ENCODE peak calls at places on chromosomes 12 and 14, in four cellular contexts. One of them, this sample, is unnamed.

GRCh38 chr12:53097564-53098353 is at the start of gene IGFBP6:
- DNase-seq in HEK293T: peak
- DNase-seq in K562: peak
- DNase-seq in GM12878: no peak
- DNase-seq in this sample: no peak

GRCh38 chr14:81767266-81767987 is 233.8 kb upstream of the SEL1L start:
- DNase-seq in K562: no peak
- DNase-seq in HEK293T: no peak
- DNase-seq in GM12878: no peak
- DNase-seq in this sample: no peak

GRCh38 chr12:32025906-32026305 is 66.7 kb downstream of the RESF1 start:
- DNase-seq in K562: no peak
- DNase-seq in HEK293T: no peak
- DNase-seq in GM12878: peak
- DNase-seq in this sample: no peak

GRCh38 chr14:69951935-69952334 is 72.7 kb downstream of the SMOC1 start:
- DNase-seq in HEK293T: no peak
- DNase-seq in K562: no peak
- DNase-seq in GM12878: no peak
- DNase-seq in this sample: no peak

GRCh38 chr14:55180434-55180833 is 11.0 kb downstream of the DLGAP5 start:
- DNase-seq in GM12878: peak
- DNase-seq in K562: no peak
- DNase-seq in HEK293T: no peak
- DNase-seq in this sample: no peak

GRCh38 chr12:104215638-104216297 is at the start of gene TXNRD1:
- DNase-seq in GM12878: peak
- DNase-seq in HEK293T: no peak
- DNase-seq in K562: peak
- DNase-seq in this sample: peak

GRCh38 chr14:79011091-79011919 is 841.1 kb downstream of the NRXN3 start:
- DNase-seq in HEK293T: peak
- DNase-seq in GM12878: no peak
- DNase-seq in K562: peak
- DNase-seq in this sample: peak

GRCh38 chr14:92258934-92259333 is 64.0 kb upstream of the SLC24A4 start:
- DNase-seq in K562: peak
- DNase-seq in GM12878: peak
- DNase-seq in HEK293T: no peak
- DNase-seq in this sample: no peak

GRCh38 chr12:124601699-124602098 is 34.3 kb upstream of the NCOR2 start:
- DNase-seq in GM12878: no peak
- DNase-seq in HEK293T: no peak
- DNase-seq in K562: no peak
- DNase-seq in this sample: no peak

GRCh38 chr14:26984318-26985177 is 386.7 kb upstream of the NOVA1 start:
- DNase-seq in HEK293T: peak
- DNase-seq in GM12878: no peak
- DNase-seq in K562: peak
- DNase-seq in this sample: peak

GRCh38 chr12:10189653-10190052 is 10.8 kb downstream of the TMEM52B start:
- DNase-seq in GM12878: no peak
- DNase-seq in K562: no peak
- DNase-seq in HEK293T: no peak
- DNase-seq in this sample: no peak

GRCh38 chr12:122721057-122721545 is 4.5 kb upstream of the HCAR3 start:
- DNase-seq in HEK293T: no peak
- DNase-seq in GM12878: peak
- DNase-seq in K562: no peak
- DNase-seq in this sample: peak

GRCh38 chr12:1594045-1594294 is 411 bp downstream of the FBXL14 start:
- DNase-seq in GM12878: no peak
- DNase-seq in HEK293T: peak
- DNase-seq in K562: no peak
- DNase-seq in this sample: no peak

GRCh38 chr12:126355346-126355745 is 1290.1 kb downstream of the AACS start:
- DNase-seq in K562: no peak
- DNase-seq in GM12878: no peak
- DNase-seq in HEK293T: no peak
- DNase-seq in this sample: no peak

GRCh38 chr14:89952581-89952980 is 1.9 kb downstream of the EFCAB11 start:
- DNase-seq in K562: no peak
- DNase-seq in GM12878: no peak
- DNase-seq in HEK293T: no peak
- DNase-seq in this sample: no peak

GRCh38 chr12:1908758-1909157 is 9.7 kb downstream of the CACNA2D4 start:
- DNase-seq in K562: no peak
- DNase-seq in HEK293T: peak
- DNase-seq in GM12878: no peak
- DNase-seq in this sample: no peak

GRCh38 chr12:71315328-71315960 is 124.2 kb upstream of the LGR5 start:
- DNase-seq in K562: no peak
- DNase-seq in GM12878: no peak
- DNase-seq in HEK293T: no peak
- DNase-seq in this sample: no peak

GRCh38 chr14:93132472-93133065 is 16.8 kb upstream of the ITPK1 start:
- DNase-seq in K562: peak
- DNase-seq in GM12878: no peak
- DNase-seq in HEK293T: peak
- DNase-seq in this sample: peak

GRCh38 chr12:105617141-105617540 is 286.6 kb downstream of the C12orf75 start:
- DNase-seq in GM12878: no peak
- DNase-seq in HEK293T: no peak
- DNase-seq in K562: no peak
- DNase-seq in this sample: no peak

GRCh38 chr14:89061696-89062095 is 237.2 kb downstream of the TTC8 start:
- DNase-seq in K562: no peak
- DNase-seq in HEK293T: no peak
- DNase-seq in GM12878: no peak
- DNase-seq in this sample: no peak

GRCh38 chr12:120640840-120641833 is 711 bp downstream of the CABP1 start:
- DNase-seq in HEK293T: peak
- DNase-seq in GM12878: no peak
- DNase-seq in K562: peak
- DNase-seq in this sample: peak

GRCh38 chr12:91001306-91001705 is 3.5 kb downstream of the EPYC start:
- DNase-seq in K562: no peak
- DNase-seq in HEK293T: no peak
- DNase-seq in GM12878: no peak
- DNase-seq in this sample: no peak

DNA sequence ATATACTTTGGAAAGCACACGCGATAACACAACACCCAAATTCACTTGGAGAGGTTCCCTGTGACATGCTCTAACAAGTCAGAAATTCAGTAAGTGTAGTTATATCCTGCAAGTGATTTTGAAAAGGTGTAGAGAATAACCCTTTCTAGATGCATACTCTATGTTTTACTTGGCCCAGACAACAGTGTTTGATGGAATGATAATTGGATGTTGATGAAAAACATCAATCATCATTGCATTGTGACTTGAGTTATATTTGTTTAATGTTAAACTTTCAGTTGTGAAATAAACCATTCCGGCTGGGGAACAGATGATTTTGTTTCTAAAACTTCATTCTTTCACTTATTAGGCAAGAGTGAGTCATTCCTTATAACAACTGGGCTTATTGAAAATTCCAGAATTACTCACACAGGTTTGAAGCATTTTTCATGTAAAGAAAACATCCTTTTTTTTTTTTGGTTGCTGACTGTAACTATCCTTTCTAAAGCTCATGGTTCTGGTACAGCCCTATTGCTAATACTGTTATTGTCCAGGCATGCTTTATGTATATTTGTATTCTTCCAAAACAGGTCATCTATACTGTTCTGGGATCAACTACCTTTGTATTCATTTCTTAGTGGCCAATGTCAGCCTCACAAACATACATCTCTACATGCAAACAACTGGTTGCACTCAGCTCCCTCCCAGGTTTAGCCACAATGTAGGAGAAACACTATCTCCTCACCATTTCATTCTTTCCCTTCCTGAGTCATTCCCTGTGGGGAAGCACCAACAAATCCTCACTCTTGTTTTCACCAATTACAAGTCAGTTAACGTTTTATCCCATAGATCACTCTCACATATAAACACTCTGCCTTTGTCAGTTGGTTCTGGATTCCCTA is 121.2 kb upstream of the LRIG3 start:
- DNase-seq in HEK293T: no peak
- DNase-seq in GM12878: no peak
- DNase-seq in K562: no peak
- DNase-seq in this sample: no peak
- TF ChIP-seq FOXK2 in HEK293T: no peak
- TF ChIP-seq FOXK2 in GM12878: no peak
- TF ChIP-seq FOXK2 in K562: no peak
- TF ChIP-seq FOXK2 in this sample: no peak

DNA sequence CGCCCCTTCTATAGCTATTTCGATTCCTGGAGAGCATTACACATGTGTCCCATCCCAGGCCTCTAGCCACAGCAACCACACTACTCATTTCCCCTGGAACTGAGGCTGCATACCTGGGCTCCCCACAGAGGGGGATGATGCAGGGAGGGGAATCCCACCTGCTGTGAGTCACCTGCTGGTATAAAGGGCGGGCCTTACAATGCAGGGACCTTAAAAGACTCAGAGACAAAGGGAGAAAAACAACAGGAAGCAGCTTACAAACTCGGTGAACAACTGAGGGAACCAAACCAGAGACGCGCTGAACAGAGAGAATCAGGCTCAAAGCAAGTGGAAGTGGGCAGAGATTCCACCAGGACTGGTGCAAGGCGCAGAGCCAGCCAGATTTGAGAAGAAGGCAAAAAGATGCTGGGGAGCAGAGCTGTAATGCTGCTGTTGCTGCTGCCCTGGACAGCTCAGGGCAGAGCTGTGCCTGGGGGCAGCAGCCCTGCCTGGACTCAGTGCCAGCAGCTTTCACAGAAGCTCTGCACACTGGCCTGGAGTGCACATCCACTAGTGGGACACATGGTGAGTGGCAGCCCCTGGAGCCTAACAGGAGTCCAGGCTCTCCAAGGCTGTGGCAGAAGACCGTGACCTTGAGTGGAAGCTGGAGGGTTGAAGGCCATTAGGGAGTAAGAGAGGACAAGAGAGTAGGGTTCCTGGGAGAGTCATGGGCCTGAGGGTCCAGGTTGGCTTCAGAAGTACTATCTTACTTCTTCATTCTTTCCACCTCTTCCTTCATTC is at the start of gene IL23A:
- DNase-seq in K562: no peak
- DNase-seq in GM12878: peak
- DNase-seq in HEK293T: no peak
- DNase-seq in this sample: no peak
- TF ChIP-seq FOXK2 in K562: no peak
- TF ChIP-seq FOXK2 in GM12878: no peak
- TF ChIP-seq FOXK2 in HEK293T: no peak
- TF ChIP-seq FOXK2 in this sample: no peak

GRCh38 chr14:24705840-24706239 is 71.8 kb upstream of the GZMB start:
- DNase-seq in GM12878: peak
- DNase-seq in HEK293T: no peak
- DNase-seq in K562: no peak
- DNase-seq in this sample: no peak
- TF ChIP-seq FOXK2 in GM12878: no peak
- TF ChIP-seq FOXK2 in HEK293T: no peak
- TF ChIP-seq FOXK2 in K562: no peak
- TF ChIP-seq FOXK2 in this sample: no peak

GRCh38 chr12:42442888-42443287 is 116.9 kb downstream of the PPHLN1 start:
- DNase-seq in K562: peak
- DNase-seq in GM12878: no peak
- DNase-seq in HEK293T: no peak
- DNase-seq in this sample: no peak
- TF ChIP-seq FOXK2 in K562: no peak
- TF ChIP-seq FOXK2 in GM12878: no peak
- TF ChIP-seq FOXK2 in HEK293T: no peak
- TF ChIP-seq FOXK2 in this sample: no peak

GRCh38 chr12:26125451-26126339 is 858 bp upstream of the BHLHE41 start:
- DNase-seq in GM12878: no peak
- DNase-seq in HEK293T: peak
- DNase-seq in K562: peak
- DNase-seq in this sample: peak
- TF ChIP-seq FOXK2 in GM12878: no peak
- TF ChIP-seq FOXK2 in HEK293T: no peak
- TF ChIP-seq FOXK2 in K562: no peak
- TF ChIP-seq FOXK2 in this sample: no peak

This sample was measured in HepG2.